ENCODE peak calls at places on chromosomes 4 and X, in four cellular contexts. Q, I, W and B are unnamed samples.

GRCh38 chrX:133323450-133323849 is 91.8 kb downstream of the GPC4 start:
- DNase-seq in W (no peak), I (no peak), Q (no peak), B (no peak)

GRCh38 chr4:165994706-165995105 is 121.7 kb downstream of the TLL1 start:
- DNase-seq in W (no peak), Q (no peak), I (no peak), B (no peak)

GRCh38 chr4:145177906-145178538 is 2.4 kb downstream of the OTUD4 start:
- DNase-seq in W (no peak), Q (no peak), I (no peak), B (no peak)

GRCh38 chr4:137663376-137664054 is 131.2 kb upstream of the PCDH18 start:
- DNase-seq in Q (no peak), I (no peak), W (no peak), B (no peak)

GRCh38 chr4:113692809-113693411 is 68.6 kb downstream of the CAMK2D start:
- DNase-seq in I (no peak), W (no peak), Q (no peak), B (no peak)

GRCh38 chr4:108531461-108531860 is 88.9 kb upstream of the RPL34 start:
- DNase-seq in I (no peak), W (no peak), Q (no peak), B (no peak)

GRCh38 chrX:119477812-119478232 is 9.6 kb downstream of the SLC25A5 start:
- DNase-seq in Q (peak; percentile 82), W (no peak), I (no peak), B (no peak)

GRCh38 chr4:184439856-184440592 is 34.3 kb downstream of the IRF2 start:
- DNase-seq in Q (peak; percentile 41), I (no peak), W (no peak), B (peak; percentile 27)

GRCh38 chr4:13208558-13209193 is 275.5 kb downstream of the RAB28 start:
- DNase-seq in I (no peak), Q (no peak), W (no peak), B (no peak)

GRCh38 chr4:23238848-23239247 is 546.1 kb downstream of the GBA3 start:
- DNase-seq in Q (no peak), I (no peak), W (no peak), B (no peak)

GRCh38 chr4:169005453-169006099 is 4.5 kb downstream of the CBR4 start:
- DNase-seq in Q (no peak), W (no peak), I (no peak), B (no peak)

GRCh38 chr4:173960398-173960797 is 323.1 kb downstream of the FBXO8 start:
- DNase-seq in W (no peak), I (no peak), Q (no peak), B (no peak)

GRCh38 chr4:159946983-159947645 is 844.2 kb downstream of the RAPGEF2 start:
- DNase-seq in W (no peak), Q (peak; percentile 51), I (peak; percentile 22), B (no peak)

GRCh38 chr4:19999775-20000414 is 251.8 kb upstream of the SLIT2 start:
- DNase-seq in I (no peak), W (no peak), Q (no peak), B (no peak)

GRCh38 chrX:126376465-126376864 is 176.1 kb downstream of the DCAF12L1 start:
- DNase-seq in I (no peak), Q (no peak), W (no peak), B (no peak)